ENCODE peak calls at places on chromosomes 16 and 17, in six cellular contexts. N is K562, Q is GM12878, G is H1, S is HepG2, T is SK-N-SH. Z is an unnamed sample.
A peak's percentile ranks its signal among the peaks of the same experiment; 100 is the strongest.

GRCh38 chr17:40645291-40645690 is 2.3 kb downstream of the SMARCE1 start:
- DNase-seq in N (no peak), Q (no peak), G (no peak), S (no peak), T (no peak), Z (no peak)

GRCh38 chr17:73017653-73018052 is 74.8 kb downstream of the SLC39A11 start:
- DNase-seq in N (no peak), Q (no peak), G (no peak), S (no peak), T (no peak), Z (peak; percentile 86)

GRCh38 chr16:78271981-78272380 is 172.5 kb downstream of the WWOX start:
- DNase-seq in N (no peak), Q (no peak), G (no peak), S (no peak), T (no peak), Z (no peak)

GRCh38 chr16:1125471-1125870 is 27.4 kb upstream of the CACNA1H start:
- DNase-seq in N (peak; percentile 71), Q (no peak), G (no peak), S (no peak), T (no peak), Z (peak; percentile 74)

GRCh38 chr16:30969246-30969842 is 11.8 kb downstream of the SETD1A start:
- DNase-seq in N (no peak), Q (no peak), G (no peak), S (no peak), T (no peak), Z (no peak)

GRCh38 chr16:82750078-82750477 is 123.3 kb downstream of the CDH13 start:
- DNase-seq in N (no peak), Q (no peak), G (no peak), S (no peak), T (no peak), Z (peak; percentile 23)

GRCh38 chr17:65698381-65699061 is 137.1 kb upstream of the AXIN2 start:
- DNase-seq in N (no peak), Q (no peak), G (no peak), S (peak; percentile 71), T (no peak), Z (peak; percentile 76)

GRCh38 chr17:80474933-80475915 is 1.2 kb downstream of the NPTX1 start:
- DNase-seq in N (no peak), Q (no peak), G (no peak), S (no peak), T (peak; percentile 69), Z (no peak)

GRCh38 chr16:17027488-17028129 is 443.2 kb downstream of the XYLT1 start:
- DNase-seq in N (no peak), Q (peak; percentile 83), G (no peak), S (no peak), T (no peak), Z (no peak)

GRCh38 chr17:48576479-48577309 is 1.5 kb downstream of the HOXB4 start:
- DNase-seq in N (peak; percentile 73), Q (no peak), G (no peak), S (no peak), T (no peak), Z (peak; percentile 83)

DNA sequence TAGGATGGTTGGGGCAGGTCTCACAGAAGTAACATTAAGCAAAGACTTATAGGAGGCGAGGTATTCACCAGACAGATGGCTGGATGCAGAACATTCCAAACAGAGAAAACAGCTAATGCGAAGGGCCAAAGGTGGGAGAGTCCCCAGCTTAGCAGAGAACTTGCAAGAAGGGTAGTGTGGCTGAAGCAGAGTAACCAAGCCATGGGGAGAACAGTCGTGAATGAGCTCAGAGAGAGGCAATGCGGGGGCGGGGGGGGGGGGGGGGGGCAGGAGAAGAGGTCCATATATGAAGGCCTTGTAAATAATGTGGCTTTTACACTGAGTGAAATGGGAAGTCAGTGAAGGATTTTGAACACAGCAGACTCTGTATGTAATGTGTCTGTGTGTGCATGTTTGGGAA is 81.3 kb downstream of the SMG6 start:
- DNase-seq in N (no peak), Q (no peak), G (no peak), S (no peak), T (no peak), Z (no peak)
- H3K9ac ChIP-seq in N (no peak overlapping the region), Q (no peak overlapping the region), G (no peak overlapping the region), S (no peak overlapping the region), T (no peak overlapping the region), Z (no peak overlapping the region)

DNA sequence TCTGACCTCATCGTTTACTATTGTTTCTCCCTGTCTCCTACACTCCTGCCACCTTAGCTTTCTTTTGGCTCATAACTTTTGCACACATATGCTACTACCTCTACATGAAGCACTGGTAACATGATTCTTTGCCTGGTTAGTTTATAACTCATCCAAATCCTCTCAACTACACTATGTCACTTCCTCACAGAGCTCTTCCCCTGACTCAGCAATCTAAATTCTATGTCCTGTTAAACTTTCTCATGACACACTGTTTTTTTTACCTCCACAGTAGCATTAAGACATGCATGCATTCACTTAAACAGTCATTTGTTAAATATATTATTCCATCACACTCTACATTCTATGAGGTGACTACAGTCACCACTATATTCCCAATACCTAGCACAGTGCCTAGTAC is 19.7 kb downstream of the APPBP2 start:
- DNase-seq in N (no peak), Q (no peak), G (no peak), S (peak; percentile 9), T (no peak), Z (peak; percentile 95)
- TF ChIP-seq USF2 in N (no peak), Q (no peak), G (no peak), S (no peak), T (no peak), Z (no peak)

GRCh38 chr17:50280801-50281441 is 6.7 kb downstream of the TMEM92 start:
- DNase-seq in N (no peak), Q (no peak), G (no peak), S (no peak), T (peak; percentile 55), Z (no peak)

GRCh38 chr17:50285941-50286340 is 11.7 kb downstream of the TMEM92 start:
- DNase-seq in N (no peak), Q (no peak), G (no peak), S (no peak), T (no peak), Z (no peak)

GRCh38 chr17:50283714-50284432 is 9.6 kb downstream of the TMEM92 start:
- DNase-seq in N (no peak), Q (no peak), G (no peak), S (no peak), T (no peak), Z (no peak)

GRCh38 chr17:50281739-50282401 is 7.6 kb downstream of the TMEM92 start:
- DNase-seq in N (no peak), Q (no peak), G (no peak), S (peak; percentile 38), T (no peak), Z (no peak)

GRCh38 chr17:50283246-50283645 is 9.0 kb downstream of the TMEM92 start:
- DNase-seq in N (no peak), Q (peak; percentile 46), G (no peak), S (no peak), T (no peak), Z (no peak)
- H3K9ac ChIP-seq in N (no peak overlapping the region), Q (no peak overlapping the region), G (no peak overlapping the region), S (no peak overlapping the region), T (no peak overlapping the region), Z (no peak overlapping the region)

DNA sequence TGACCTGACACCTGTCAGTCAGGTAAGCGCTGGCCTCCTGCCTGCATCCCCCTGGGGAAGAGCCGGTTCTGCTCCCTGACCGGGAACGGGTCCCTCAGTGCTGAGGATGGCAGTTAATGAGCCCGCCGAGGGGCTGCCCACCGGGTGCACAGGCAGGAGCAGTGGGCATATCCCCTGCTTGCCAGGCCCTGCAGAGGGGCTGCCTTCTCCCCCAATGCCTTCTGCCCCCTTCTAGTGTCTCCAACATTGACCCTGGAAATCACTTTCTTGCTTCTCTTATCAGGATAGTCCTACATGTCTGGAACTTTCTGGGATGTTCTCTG is 388.5 kb downstream of the SEC14L1 start:
- DNase-seq in N (no peak), Q (no peak), G (no peak), S (no peak), T (no peak), Z (no peak)
- TF ChIP-seq USF2 in N (no peak), Q (no peak), G (no peak), S (no peak), T (no peak), Z (no peak)

GRCh38 chr17:74324521-74324920 is 1.5 kb upstream of the KIF19 start:
- DNase-seq in N (no peak), Q (no peak), G (no peak), S (no peak), T (no peak), Z (no peak)

GRCh38 chr17:74328487-74328886 is 2.5 kb downstream of the KIF19 start:
- DNase-seq in N (no peak), Q (no peak), G (no peak), S (no peak), T (no peak), Z (no peak)

GRCh38 chr17:74325376-74325742 is 667 bp upstream of the KIF19 start:
- DNase-seq in N (no peak), Q (no peak), G (no peak), S (no peak), T (no peak), Z (no peak)

GRCh38 chr17:74326506-74326905 is 480 bp downstream of the KIF19 start:
- DNase-seq in N (peak; percentile 48), Q (no peak), G (no peak), S (no peak), T (no peak), Z (no peak)

GRCh38 chr17:74325743-74326379 is at the start of gene KIF19:
- DNase-seq in N (peak; percentile 94), Q (no peak), G (no peak), S (no peak), T (peak; percentile 91), Z (no peak)
- H3K9ac ChIP-seq in N (peak within 1 kb of the TSS; percentile 79), Q (no peak within 1 kb of the TSS), G (no peak within 1 kb of the TSS), S (no peak within 1 kb of the TSS), T (no peak within 1 kb of the TSS), Z (no peak within 1 kb of the TSS)

DNA sequence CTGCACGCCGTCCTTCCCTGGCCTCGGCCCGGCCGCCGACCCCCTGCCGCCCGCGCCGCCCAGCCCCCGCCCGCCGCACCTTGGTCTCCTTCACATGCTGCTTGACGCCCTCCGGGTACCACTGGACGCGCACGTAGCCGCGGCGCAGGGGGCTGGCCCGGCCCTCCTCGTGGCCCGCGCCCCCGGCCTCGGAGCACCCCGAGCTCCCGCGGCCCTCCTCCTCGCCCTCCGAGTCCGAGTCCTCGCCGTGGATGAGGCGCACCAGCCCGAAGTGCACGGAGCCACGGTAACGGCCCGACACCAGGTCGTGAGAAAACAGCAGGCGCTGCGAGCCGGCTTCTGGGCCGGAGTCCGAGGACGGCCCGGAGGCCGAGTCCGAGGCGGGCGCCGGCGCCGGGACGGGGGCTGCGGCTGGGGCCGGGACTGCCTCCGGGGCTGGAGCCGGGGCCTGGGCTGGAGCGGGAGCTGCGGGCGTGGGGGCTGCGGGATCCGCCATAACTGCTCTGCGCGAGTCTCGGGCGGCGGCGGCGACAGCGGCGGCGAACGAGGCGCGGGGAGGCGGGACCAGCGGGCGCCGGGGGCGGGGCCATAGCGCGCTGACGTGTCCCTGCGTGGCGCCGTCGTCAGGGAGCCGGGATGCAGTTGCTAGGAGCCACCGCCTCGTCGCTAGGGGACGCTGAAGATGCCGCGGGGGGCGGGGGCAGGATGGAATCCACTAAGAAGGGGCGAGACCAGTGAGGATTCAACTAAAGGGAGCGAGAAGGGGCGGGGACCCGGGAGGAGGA is at the start of gene UBE2O:
- DNase-seq in N (peak; percentile 98), Q (no peak), G (peak; percentile 83), S (peak; percentile 83), T (peak; percentile 100), Z (peak; percentile 80)
- TF ChIP-seq USF2 in N (no peak), Q (no peak), G (no peak), S (no peak), T (no peak), Z (no peak)